ENCODE peak calls at places on chromosomes 2 and 18, in nine cellular contexts. T is HepG2, D is right cardiac atrium, H is A673, Y is tibial artery, C is endodermal cell, F is GM23248, V is tibial nerve, K is right lobe of liver. S is an unnamed sample.

GRCh38 chr2:11420190-11420589 is 45.8 kb downstream of the E2F6 start:
- DNase-seq in T (no peak), Y (no peak), F (peak; percentile 29), H (no peak), K (no peak), V (no peak), C (no peak), D (no peak), S (no peak)

GRCh38 chr2:55839182-55839819 is 84.3 kb downstream of the EFEMP1 start:
- DNase-seq in C (peak; percentile 57), V (no peak), D (no peak), T (peak; percentile 91), Y (no peak), K (no peak), F (no peak), H (no peak), S (no peak)

GRCh38 chr2:133591164-133591563 is 22.9 kb upstream of the NCKAP5 start:
- DNase-seq in T (no peak), D (peak; percentile 80), K (no peak), Y (peak; percentile 43), C (no peak), H (peak; percentile 38), F (peak; percentile 30), V (no peak), S (no peak)

GRCh38 chr2:23380562-23381065 is 4.4 kb upstream of the KLHL29 start:
- DNase-seq in H (peak; percentile 52), T (no peak), F (no peak), D (peak; percentile 54), C (no peak), K (peak; percentile 28), V (no peak), Y (no peak), S (no peak)

GRCh38 chr2:88880441-88880953 is 189.0 kb downstream of the RPIA start:
- DNase-seq in Y (peak; percentile 36), V (no peak), D (peak; percentile 29), H (peak; percentile 78), C (peak; percentile 50), K (no peak), F (peak; percentile 64), T (peak; percentile 56), S (no peak)

GRCh38 chr2:195984951-195985726 is 83.5 kb downstream of the DNAH7 start:
- DNase-seq in Y (no peak), F (peak; percentile 4), T (no peak), H (peak; percentile 13), D (no peak), K (no peak), V (no peak), C (no peak), S (no peak)

GRCh38 chr2:138787053-138787666 is 7.0 kb upstream of the NXPH2 start:
- DNase-seq in C (peak; percentile 55), V (no peak), T (peak; percentile 44), D (no peak), H (peak; percentile 69), K (no peak), Y (no peak), F (peak; percentile 69), S (no peak)

GRCh38 chr2:160911258-160911657 is 249.0 kb upstream of the TANK start:
- DNase-seq in F (peak; percentile 39), D (no peak), V (no peak), Y (no peak), H (no peak), C (no peak), T (no peak), K (no peak), S (no peak)

GRCh38 chr2:224182498-224182897 is 143.4 kb upstream of the SERPINE2 start:
- DNase-seq in C (no peak), V (no peak), K (no peak), D (no peak), H (no peak), T (no peak), Y (no peak), F (no peak), S (no peak)

GRCh38 chr18:49020621-49021021 is 69.9 kb upstream of the SMAD7 start:
- DNase-seq in C (peak; percentile 55), D (no peak), V (no peak), F (peak; percentile 60), Y (no peak), T (no peak), H (no peak), K (no peak), S (peak; percentile 16)

GRCh38 chr18:49018961-49019445 is 68.2 kb upstream of the SMAD7 start:
- DNase-seq in F (no peak), H (no peak), C (peak; percentile 54), V (no peak), Y (no peak), D (no peak), K (no peak), T (no peak), S (no peak)

GRCh38 chr18:49019446-49020045 is 68.8 kb upstream of the SMAD7 start:
- DNase-seq in H (no peak), F (no peak), T (no peak), C (no peak), K (no peak), V (no peak), D (no peak), Y (no peak), S (no peak)

GRCh38 chr18:49021076-49021432 is 70.3 kb upstream of the SMAD7 start:
- DNase-seq in D (no peak), V (no peak), K (no peak), T (no peak), H (no peak), F (no peak), Y (no peak), C (no peak), S (no peak)

DNA sequence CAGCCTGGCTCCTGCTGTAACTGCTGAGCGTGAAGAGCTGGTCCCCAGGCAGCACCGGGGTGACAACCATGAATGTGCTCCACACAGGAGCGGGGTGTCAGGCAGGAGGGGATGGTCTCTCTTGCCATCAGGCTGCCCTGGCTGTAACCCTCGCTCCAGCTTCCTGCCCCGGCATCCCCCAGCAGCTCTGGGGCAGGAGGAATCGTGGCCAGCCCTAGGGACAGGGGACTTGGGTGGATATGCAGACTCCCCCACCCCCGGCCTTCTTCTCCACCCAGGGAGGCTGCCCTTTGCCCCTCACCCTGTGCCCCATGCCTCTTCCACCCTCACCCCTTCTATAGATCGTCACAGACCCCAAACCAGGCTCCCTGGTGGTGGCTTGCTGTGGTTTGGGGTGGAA is 69.4 kb upstream of the SMAD7 start:
- DNase-seq in V (no peak), D (no peak), C (peak; percentile 55), T (no peak), F (no peak), K (no peak), H (no peak), Y (no peak), S (peak; percentile 30)
- H3K4me1 ChIP-seq in V (no peaks in the 10 kb centered on the region), D (peaks cover 6% of the 10 kb centered on the region), C (no peaks in the 10 kb centered on the region), T (peaks cover 44% of the 10 kb centered on the region), F (peaks cover 10% of the 10 kb centered on the region), K (no peaks in the 10 kb centered on the region), H (no peaks in the 10 kb centered on the region), Y (peaks cover 18% of the 10 kb centered on the region), S (no peaks in the 10 kb centered on the region)

DNA sequence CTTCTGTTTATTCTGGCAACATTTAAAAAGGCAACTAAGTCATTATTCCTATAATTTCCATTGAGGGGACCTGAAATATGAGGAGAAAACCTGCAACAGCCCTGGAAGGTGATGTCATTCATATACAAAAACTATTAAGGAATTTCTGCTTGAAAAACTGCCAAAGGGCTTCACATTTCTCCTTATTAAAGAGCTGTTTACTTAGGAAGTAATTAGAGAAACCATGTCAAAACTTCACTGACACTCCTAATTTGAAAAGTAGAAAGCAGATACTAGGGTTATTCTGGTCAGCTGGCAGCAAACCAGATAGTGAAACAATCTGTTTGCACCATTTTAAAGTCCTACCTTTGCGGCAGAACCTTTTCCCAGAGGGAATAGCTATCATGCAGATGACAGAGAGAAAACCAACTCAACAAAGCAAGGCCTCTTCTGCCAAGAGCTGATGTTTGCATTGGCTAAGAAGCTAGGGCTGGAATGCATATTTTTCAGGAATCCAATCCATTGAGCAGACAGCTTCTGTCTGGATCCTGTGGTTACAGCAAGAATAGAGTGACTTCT is 592.2 kb upstream of the SYT4 start:
- DNase-seq in K (no peak), D (no peak), C (no peak), F (peak; percentile 63), T (no peak), H (no peak), Y (no peak), V (no peak), S (no peak)
- H3K27ac ChIP-seq in K (no peak overlapping the region), D (no peak overlapping the region), C (no peak overlapping the region), F (no peak overlapping the region), T (no peak overlapping the region), H (no peak overlapping the region), Y (no peak overlapping the region), V (no peak overlapping the region), S (no peak overlapping the region)

GRCh38 chr2:84927275-84927627 is 21.8 kb downstream of the TMSB10 start:
- DNase-seq in C (no peak), Y (no peak), T (no peak), H (no peak), F (no peak), K (no peak), D (no peak), V (no peak), S (no peak)

GRCh38 chr2:84923009-84923408 is 17.6 kb downstream of the TMSB10 start:
- DNase-seq in T (no peak), D (no peak), V (no peak), H (no peak), Y (no peak), C (no peak), F (no peak), K (no peak), S (no peak)

GRCh38 chr2:84924173-84925106 is 19.0 kb downstream of the TMSB10 start:
- DNase-seq in T (peak; percentile 95), Y (peak; percentile 34), H (peak; percentile 94), C (no peak), D (peak; percentile 64), V (no peak), K (no peak), F (peak; percentile 55), S (no peak)

GRCh38 chr2:84925336-84925723 is 19.9 kb downstream of the TMSB10 start:
- DNase-seq in V (no peak), Y (no peak), C (no peak), H (no peak), K (no peak), F (no peak), D (no peak), T (no peak), S (no peak)

GRCh38 chr2:84925724-84926376 is 20.4 kb downstream of the TMSB10 start:
- DNase-seq in C (peak; percentile 100), T (peak; percentile 98), Y (peak; percentile 96), V (peak; percentile 98), H (peak; percentile 97), F (peak; percentile 95), K (peak; percentile 95), D (peak; percentile 98), S (peak; percentile 99)
- H3K4me3 ChIP-seq in C (no peak overlapping the region), T (peak overlapping the region; percentile 74), Y (peak overlapping the region; percentile 38), V (peak overlapping the region; percentile 47), H (peak overlapping the region; percentile 53), F (peak overlapping the region; percentile 68), K (peak overlapping the region; percentile 29), D (no peak overlapping the region), S (peak overlapping the region; percentile 12)

DNA sequence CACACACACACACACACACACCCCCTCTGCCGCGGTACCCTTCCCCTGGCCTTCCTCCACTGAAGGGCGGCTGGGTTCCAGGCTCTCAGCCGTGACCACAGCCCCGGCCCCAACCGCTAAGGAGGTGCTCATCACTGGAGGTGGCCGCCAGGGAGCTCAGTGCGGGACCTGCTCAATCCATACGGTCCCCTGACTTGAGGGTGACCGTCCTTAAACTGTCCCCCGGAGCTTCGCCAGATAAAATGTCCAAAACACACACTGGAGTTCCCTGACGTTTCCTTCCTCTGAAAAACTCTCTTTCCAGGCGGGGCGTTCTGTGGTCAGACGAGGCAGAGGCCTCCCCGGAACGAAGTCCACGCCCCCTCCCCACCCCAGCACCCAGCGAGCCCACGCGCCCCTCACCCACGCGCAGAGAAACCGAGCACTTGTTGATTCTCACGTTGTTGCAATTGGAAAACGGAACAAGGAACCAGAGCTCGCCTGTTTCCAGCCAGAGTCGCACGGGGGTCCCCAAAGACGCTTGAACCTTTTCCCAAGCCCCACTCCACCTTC is 1.4 kb downstream of the MBP start:
- DNase-seq in V (no peak), D (peak; percentile 82), K (peak; percentile 70), T (no peak), C (no peak), H (no peak), Y (no peak), F (no peak), S (peak; percentile 86)
- H3K4me1 ChIP-seq in V (peaks cover 52% of the 10 kb centered on the region), D (peaks cover 3% of the 10 kb centered on the region), K (no peaks in the 10 kb centered on the region), T (peaks cover 36% of the 10 kb centered on the region), C (no peaks in the 10 kb centered on the region), H (peaks cover 4% of the 10 kb centered on the region), Y (peaks cover 57% of the 10 kb centered on the region), F (peaks cover 28% of the 10 kb centered on the region), S (peaks cover 61% of the 10 kb centered on the region)

S was measured in left lung.